ENCODE peak calls at places on chromosomes 1 and 21, in four cellular contexts. J is AG10803, K is WERI-Rb-1, O is uterus. T is an unnamed sample.

GRCh38 chr1:212188599-212189351 is 96.4 kb upstream of the PPP2R5A start:
- DNase-seq in O (no peak), J (no peak), K (no peak), T (no peak)

GRCh38 chr1:17540255-17541001 is 930 bp downstream of the ARHGEF10L start:
- DNase-seq in O (peak), K (peak), J (peak), T (peak)

GRCh38 chr1:20233866-20234265 is 47.5 kb upstream of the PLA2G2C start:
- DNase-seq in O (no peak), J (no peak), K (no peak), T (peak)

GRCh38 chr1:63119575-63120155 is 202.7 kb upstream of the FOXD3 start:
- DNase-seq in K (no peak), J (peak), O (no peak), T (no peak)

GRCh38 chr21:36433011-36433709 is 46.8 kb downstream of the CLDN14 start:
- DNase-seq in O (no peak), K (no peak), J (no peak), T (no peak)

GRCh38 chr1:209688746-209689234 is 13.6 kb downstream of the G0S2 start:
- DNase-seq in K (no peak), O (no peak), J (peak), T (no peak)

GRCh38 chr1:67579623-67580394 is 105.2 kb upstream of the GADD45A start:
- DNase-seq in K (no peak), O (no peak), J (no peak), T (no peak)

GRCh38 chr1:56803561-56804156 is 15.5 kb downstream of the FYB2 start:
- DNase-seq in K (peak), J (no peak), O (no peak), T (peak)

GRCh38 chr1:175154595-175155472 is 37.7 kb downstream of the KIAA0040 start:
- DNase-seq in K (peak), O (peak), J (peak), T (peak)

GRCh38 chr1:45958317-45958716 is 154.9 kb downstream of the MAST2 start:
- DNase-seq in J (no peak), O (no peak), K (no peak), T (no peak)

GRCh38 chr1:233477359-233477758 is 136.5 kb upstream of the KCNK1 start:
- DNase-seq in K (no peak), J (no peak), O (no peak), T (no peak)

GRCh38 chr1:98099501-98099900 is 178.7 kb upstream of the DPYD start:
- DNase-seq in J (peak), K (no peak), O (no peak), T (no peak)

GRCh38 chr1:201320168-201320842 is 37.0 kb downstream of the PKP1 start:
- DNase-seq in J (no peak), O (no peak), K (no peak), T (peak)

GRCh38 chr1:47914218-47914937 is 82.8 kb downstream of the TRABD2B start:
- DNase-seq in K (no peak), J (no peak), O (no peak), T (no peak)

GRCh38 chr1:233112184-233113008 is 162.0 kb downstream of the NTPCR start:
- DNase-seq in O (no peak), J (peak), K (no peak), T (no peak)

GRCh38 chr21:46347791-46348381 is 23.9 kb downstream of the PCNT start:
- DNase-seq in J (no peak), K (no peak), O (no peak), T (no peak)
- TF ChIP-seq CTCF in J (no peak), K (no peak), O (no peak), T (no peak)

GRCh38 chr21:39120876-39121599 is 62.2 kb downstream of the PSMG1 start:
- DNase-seq in J (no peak), O (no peak), K (no peak), T (no peak)
- TF ChIP-seq CTCF in J (no peak), O (no peak), K (peak), T (no peak)

GRCh38 chr1:54614558-54614957 is 8.8 kb downstream of the FAM151A start:
- DNase-seq in K (no peak), O (no peak), J (no peak), T (no peak)
- TF ChIP-seq CTCF in K (no peak), O (no peak), J (no peak), T (no peak)

GRCh38 chr1:18572022-18572920 is 58.4 kb upstream of the PAX7 start:
- DNase-seq in J (no peak), O (no peak), K (no peak), T (no peak)

GRCh38 chr1:18574754-18575153 is 55.9 kb upstream of the PAX7 start:
- DNase-seq in J (no peak), O (no peak), K (no peak), T (no peak)

GRCh38 chr1:18578271-18578670 is 52.4 kb upstream of the PAX7 start:
- DNase-seq in K (no peak), O (no peak), J (no peak), T (no peak)

GRCh38 chr1:18573170-18573569 is 57.5 kb upstream of the PAX7 start:
- DNase-seq in J (no peak), K (no peak), O (no peak), T (no peak)

DNA sequence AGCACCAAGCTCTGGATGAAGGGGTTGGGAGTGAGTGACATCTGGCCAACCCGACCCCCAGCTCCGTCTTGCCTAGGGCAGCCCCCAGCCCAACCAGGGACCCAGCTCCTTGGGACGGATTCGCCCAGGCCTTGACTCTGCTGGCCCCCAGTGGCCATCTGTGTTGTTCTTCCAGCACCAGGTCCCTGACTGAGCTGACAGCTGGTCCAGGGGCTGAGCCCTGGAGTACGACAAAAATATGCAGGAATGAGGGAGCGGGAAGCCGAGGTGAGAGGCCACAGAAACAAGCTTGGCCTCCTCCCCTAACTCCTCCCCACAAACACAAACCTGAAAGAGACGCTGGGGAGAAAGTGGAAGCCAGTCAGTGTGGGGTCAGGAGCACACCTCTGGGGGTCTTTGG is 55.0 kb upstream of the PAX7 start:
- DNase-seq in J (peak), K (peak), O (no peak), T (peak)
- TF ChIP-seq CTCF in J (peak), K (peak), O (peak), T (peak)

T was measured in glutamatergic neuron.